ENCODE peak calls at places on chromosomes 13 and 19, in six cellular contexts. One of them, this sample, is unnamed.

GRCh38 chr19:42695811-42696503 is 44.3 kb downstream of the PSG3 start:
- DNase-seq in fibroblast of mammary gland: no peak
- DNase-seq in SHP77: no peak
- DNase-seq in cardiac muscle cell: no peak
- DNase-seq in NCI-H1092 treated with DMSO at 0.1 percent for 48 hours: no peak
- DNase-seq in cardiac fibroblast: no peak
- DNase-seq in this sample: no peak

GRCh38 chr13:35139591-35139990 is 197.5 kb downstream of the NBEA start:
- DNase-seq in SHP77: no peak
- DNase-seq in cardiac fibroblast: peak
- DNase-seq in cardiac muscle cell: no peak
- DNase-seq in NCI-H1092 treated with DMSO at 0.1 percent for 48 hours: no peak
- DNase-seq in fibroblast of mammary gland: peak
- DNase-seq in this sample: no peak

GRCh38 chr19:35895911-35896642 is 4.3 kb downstream of the NFKBID start:
- DNase-seq in SHP77: no peak
- DNase-seq in cardiac muscle cell: no peak
- DNase-seq in cardiac fibroblast: no peak
- DNase-seq in NCI-H1092 treated with DMSO at 0.1 percent for 48 hours: no peak
- DNase-seq in fibroblast of mammary gland: no peak
- DNase-seq in this sample: no peak

GRCh38 chr19:33947565-33947964 is 150.9 kb downstream of the KCTD15 start:
- DNase-seq in NCI-H1092 treated with DMSO at 0.1 percent for 48 hours: no peak
- DNase-seq in cardiac muscle cell: no peak
- DNase-seq in SHP77: peak
- DNase-seq in cardiac fibroblast: no peak
- DNase-seq in fibroblast of mammary gland: no peak
- DNase-seq in this sample: peak

GRCh38 chr13:43936630-43937029 is 56.9 kb downstream of the LACC1 start:
- DNase-seq in cardiac fibroblast: no peak
- DNase-seq in SHP77: no peak
- DNase-seq in fibroblast of mammary gland: no peak
- DNase-seq in cardiac muscle cell: no peak
- DNase-seq in NCI-H1092 treated with DMSO at 0.1 percent for 48 hours: no peak
- DNase-seq in this sample: no peak

GRCh38 chr13:36130542-36131214 is 504 bp downstream of the DCLK1 start:
- DNase-seq in SHP77: peak
- DNase-seq in fibroblast of mammary gland: peak
- DNase-seq in cardiac muscle cell: peak
- DNase-seq in NCI-H1092 treated with DMSO at 0.1 percent for 48 hours: peak
- DNase-seq in cardiac fibroblast: peak
- DNase-seq in this sample: peak

GRCh38 chr19:52336976-52337375 is 933 bp downstream of the ZNF610 start:
- DNase-seq in SHP77: no peak
- DNase-seq in fibroblast of mammary gland: peak
- DNase-seq in NCI-H1092 treated with DMSO at 0.1 percent for 48 hours: no peak
- DNase-seq in cardiac muscle cell: no peak
- DNase-seq in cardiac fibroblast: peak
- DNase-seq in this sample: no peak

GRCh38 chr13:86038490-86038889 is 239.3 kb upstream of the SLITRK6 start:
- DNase-seq in cardiac muscle cell: no peak
- DNase-seq in fibroblast of mammary gland: no peak
- DNase-seq in SHP77: no peak
- DNase-seq in NCI-H1092 treated with DMSO at 0.1 percent for 48 hours: no peak
- DNase-seq in cardiac fibroblast: no peak
- DNase-seq in this sample: no peak

GRCh38 chr19:46847528-46847927 is 3.1 kb downstream of the AP2S1 start:
- DNase-seq in fibroblast of mammary gland: no peak
- DNase-seq in SHP77: no peak
- DNase-seq in cardiac muscle cell: peak
- DNase-seq in NCI-H1092 treated with DMSO at 0.1 percent for 48 hours: no peak
- DNase-seq in cardiac fibroblast: no peak
- DNase-seq in this sample: no peak

This sample was measured in epithelial cell of esophagus.